ENCODE peak calls at places on chromosome 7, in ten cellular contexts. M, V, I, L, P, A, D, U, X and F are unnamed samples.
A peak's percentile ranks its signal among the peaks of the same experiment; 100 is the strongest.

GRCh38 chr7:37806152-37806551 is 42.2 kb upstream of the NME8 start:
- DNase-seq in M (no peak), V (no peak), I (no peak), L (no peak), P (no peak), A (no peak), D (no peak), U (no peak), X (no peak), F (no peak)

GRCh38 chr7:135001390-135002165 is 15.3 kb downstream of the AGBL3 start:
- DNase-seq in M (no peak), V (no peak), I (no peak), L (no peak), P (peak; percentile 66), A (no peak), D (no peak), U (no peak), X (no peak), F (no peak)

GRCh38 chr7:134948736-134949135 is 37.6 kb upstream of the AGBL3 start:
- DNase-seq in M (no peak), V (no peak), I (no peak), L (no peak), P (no peak), A (no peak), D (peak; percentile 37), U (no peak), X (no peak), F (no peak)

GRCh38 chr7:77537595-77538185 is 595 bp downstream of the PTPN12 start:
- DNase-seq in M (peak; percentile 24), V (peak; percentile 39), I (peak; percentile 45), L (peak; percentile 52), P (peak; percentile 39), A (no peak), D (no peak), U (peak; percentile 74), X (peak; percentile 44), F (peak; percentile 64)

GRCh38 chr7:130941322-130942210 is 207.6 kb upstream of the KLF14 start:
- DNase-seq in M (peak; percentile 68), V (peak; percentile 67), I (peak; percentile 35), L (no peak), P (peak; percentile 61), A (peak; percentile 91), D (peak; percentile 84), U (peak; percentile 79), X (peak; percentile 75), F (peak; percentile 94)

GRCh38 chr7:117202511-117202910 is 120.3 kb downstream of the WNT2 start:
- DNase-seq in M (no peak), V (no peak), I (no peak), L (no peak), P (peak; percentile 14), A (no peak), D (peak; percentile 62), U (no peak), X (no peak), F (no peak)

GRCh38 chr7:45221896-45222604 is 64.5 kb downstream of the RAMP3 start:
- DNase-seq in M (no peak), V (no peak), I (no peak), L (no peak), P (no peak), A (no peak), D (no peak), U (no peak), X (no peak), F (no peak)

GRCh38 chr7:18958627-18959026 is 158.8 kb downstream of the TWIST1 start:
- DNase-seq in M (no peak), V (no peak), I (no peak), L (no peak), P (peak; percentile 35), A (no peak), D (peak; percentile 85), U (no peak), X (no peak), F (no peak)

GRCh38 chr7:16900212-16900768 is 18.5 kb upstream of the AGR3 start:
- DNase-seq in M (no peak), V (no peak), I (no peak), L (no peak), P (no peak), A (no peak), D (no peak), U (no peak), X (no peak), F (no peak)

GRCh38 chr7:148962823-148963582 is 65.3 kb downstream of the PDIA4 start:
- DNase-seq in M (peak; percentile 55), V (peak; percentile 61), I (peak; percentile 62), L (peak; percentile 62), P (peak; percentile 79), A (peak; percentile 88), D (peak; percentile 67), U (no peak), X (peak; percentile 68), F (peak; percentile 61)

GRCh38 chr7:116271980-116272886 is 61.9 kb downstream of the TES start:
- DNase-seq in M (peak; percentile 64), V (no peak), I (no peak), L (no peak), P (peak; percentile 94), A (peak; percentile 98), D (peak; percentile 98), U (no peak), X (peak; percentile 32), F (peak; percentile 27)

GRCh38 chr7:142896741-142897379 is 11.3 kb upstream of the TRPV6 start:
- DNase-seq in M (no peak), V (no peak), I (no peak), L (no peak), P (no peak), A (no peak), D (no peak), U (no peak), X (no peak), F (no peak)

GRCh38 chr7:17367502-17367901 is 69.0 kb downstream of the AHR start:
- DNase-seq in M (no peak), V (no peak), I (no peak), L (no peak), P (peak; percentile 38), A (no peak), D (peak; percentile 43), U (no peak), X (no peak), F (no peak)

GRCh38 chr7:5420108-5420840 is 3.4 kb downstream of the TNRC18 start:
- DNase-seq in M (peak; percentile 22), V (peak; percentile 45), I (peak; percentile 38), L (peak; percentile 65), P (no peak), A (no peak), D (no peak), U (peak; percentile 79), X (no peak), F (peak; percentile 46)

DNA sequence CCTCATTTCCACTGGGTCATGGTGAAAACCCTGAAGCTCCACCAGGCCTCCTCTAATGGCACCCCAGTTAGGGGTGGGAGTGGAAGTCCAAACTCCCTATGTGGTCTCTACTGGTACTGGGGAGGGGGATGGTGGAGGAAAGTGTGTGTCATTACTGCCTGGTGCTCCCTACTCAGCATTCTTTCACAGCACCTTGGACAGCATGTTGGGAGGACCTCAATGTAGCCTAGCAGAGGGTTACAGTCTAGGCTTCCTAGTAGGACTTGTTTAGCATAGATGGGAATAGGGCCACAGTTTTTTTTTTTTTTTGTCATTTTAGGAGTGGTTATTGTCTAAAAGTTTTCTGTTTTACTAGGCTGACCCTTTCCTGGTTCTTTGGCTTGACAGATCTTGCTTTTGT is 34.5 kb upstream of the GLCCI1 start:
- DNase-seq in M (no peak), V (no peak), I (no peak), L (no peak), P (no peak), A (no peak), D (no peak), U (no peak), X (no peak), F (no peak)
- H3K27ac ChIP-seq in M (no peak overlapping the region), V (no peak overlapping the region), I (no peak overlapping the region), L (no peak overlapping the region), P (no peak overlapping the region), A (no peak overlapping the region), D (no peak overlapping the region), U (no peak overlapping the region), X (no peak overlapping the region), F (no peak overlapping the region)

GRCh38 chr7:140479739-140480084 is 407 bp upstream of the MKRN1 start:
- DNase-seq in M (no peak), V (no peak), I (no peak), L (no peak), P (no peak), A (no peak), D (no peak), U (no peak), X (no peak), F (no peak)
- H3K4me3 ChIP-seq in M (peak overlapping the region; percentile 92), V (peak overlapping the region; percentile 99), I (peak overlapping the region; percentile 97), L (peak overlapping the region; percentile 95), P (peak overlapping the region; percentile 90), A (peak overlapping the region; percentile 82), D (peak overlapping the region; percentile 69), U (peak overlapping the region; percentile 97), X (peak overlapping the region; percentile 93), F (peak overlapping the region; percentile 96)

DNA sequence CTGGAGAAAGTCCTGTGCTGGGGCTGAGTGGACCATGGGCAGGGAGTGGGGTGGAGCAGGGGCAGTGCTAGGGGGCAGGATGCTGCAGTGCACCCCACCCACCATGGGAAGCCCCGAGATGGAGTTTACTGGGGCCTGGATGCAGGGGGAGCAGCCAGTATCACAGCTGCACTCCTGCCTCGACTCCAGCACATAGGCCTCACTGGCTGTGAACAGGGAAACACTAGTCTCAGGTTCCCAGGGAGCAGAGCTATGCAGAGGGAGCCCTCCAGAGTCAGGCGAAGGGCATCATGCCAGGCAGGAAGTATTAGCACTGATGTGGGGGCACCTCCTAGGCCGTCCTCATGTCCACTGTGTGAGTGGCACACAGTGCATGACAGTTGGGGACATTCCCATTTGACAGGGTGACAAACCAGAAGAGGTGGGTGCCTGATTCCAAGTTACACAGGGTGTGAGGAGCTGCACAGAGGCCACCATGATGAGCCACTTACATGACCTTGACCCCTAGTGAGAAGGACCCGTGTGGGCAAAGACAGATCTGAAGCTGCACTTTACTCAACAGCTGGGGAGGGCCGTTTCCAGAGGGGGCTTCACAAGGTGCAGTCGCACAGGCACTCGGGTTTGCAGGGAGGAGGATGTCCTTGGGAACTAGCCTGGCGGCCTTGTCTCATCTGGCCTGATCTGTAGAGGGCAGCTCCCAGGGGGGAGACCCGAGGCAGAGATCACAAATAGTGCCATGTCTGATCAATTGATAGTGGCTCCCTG is 69.9 kb upstream of the LRRC4 start:
- DNase-seq in M (no peak), V (no peak), I (no peak), L (no peak), P (no peak), A (no peak), D (no peak), U (no peak), X (no peak), F (peak; percentile 39)
- TF ChIP-seq CTCF in M (no peak), V (no peak), I (no peak), L (no peak), P (no peak), A (no peak), D (no peak), U (no peak), X (no peak), F (no peak)

DNA sequence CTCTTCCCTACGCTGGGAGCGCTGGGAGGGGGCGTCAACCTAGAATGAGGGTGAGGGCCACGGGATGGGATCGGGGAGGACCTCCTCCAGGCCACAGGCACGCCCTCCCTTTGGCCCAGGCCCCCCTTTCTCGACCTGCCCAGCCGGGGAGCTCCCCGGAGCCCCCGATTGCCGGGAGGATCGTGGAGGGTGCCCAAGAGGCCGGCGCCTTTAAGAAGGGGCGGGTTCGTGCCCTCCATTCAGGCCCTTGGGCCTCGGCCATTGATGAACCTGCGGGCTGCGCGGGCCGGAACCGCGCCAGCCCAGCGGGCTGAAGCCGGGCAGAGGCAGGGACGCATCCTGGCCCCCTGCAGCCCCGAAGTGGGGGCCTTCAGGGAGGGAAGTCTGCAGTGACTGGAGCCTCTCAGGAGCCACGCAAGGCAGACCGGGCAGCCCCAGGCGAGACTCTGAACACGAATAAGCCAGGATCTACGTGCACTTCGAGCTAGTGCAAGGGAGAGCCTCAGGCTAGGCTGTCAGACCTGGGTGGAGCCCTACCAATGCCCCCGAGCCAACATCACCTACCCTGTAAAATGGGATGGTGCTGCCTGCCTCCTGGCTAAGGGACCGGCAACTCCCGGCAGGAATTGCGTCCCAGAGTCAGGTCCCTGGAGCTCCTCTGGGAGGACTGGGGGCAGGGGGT is 938 bp downstream of the SH2B2 start:
- DNase-seq in M (no peak), V (peak; percentile 57), I (no peak), L (peak; percentile 76), P (peak; percentile 12), A (no peak), D (no peak), U (peak; percentile 71), X (peak; percentile 52), F (peak; percentile 78)
- H3K27ac ChIP-seq in M (peak overlapping the region; percentile 60), V (no peak overlapping the region), I (peak overlapping the region; percentile 50), L (no peak overlapping the region), P (no peak overlapping the region), A (no peak overlapping the region), D (no peak overlapping the region), U (no peak overlapping the region), X (no peak overlapping the region), F (peak overlapping the region; percentile 78)